ENCODE peak calls at places on chromosomes 12 and 14, in ten cellular contexts. B is HS-27A; Y is GF-D8; X is substantia nigra; J is cerebellar cortex; Q is GM10248; D is hepatic stellate cell; A is activated T-helper 1 cell treated with Interleukin-2 at 50 U/mL for 16 hours; M is stimulated activated CD8-positive, alpha-beta memory T cell treated with anti-CD3 and anti-CD28 coated beads, Interleukin-2, amount 100 ng/mL, for 1 hour; W is A673. P is an unnamed sample.
A peak's percentile ranks its signal among the peaks of the same experiment; 100 is the strongest.

GRCh38 chr12:1093166-1093751 is 102.2 kb downstream of the ERC1 start:
- DNase-seq in B (peak; percentile 68), Y (peak; percentile 5), X (peak; percentile 9), J (peak; percentile 89), Q (peak; percentile 47), D (no peak), A (no peak), M (no peak), W (peak; percentile 79), P (no peak)

GRCh38 chr12:60265741-60266140 is 669.9 kb downstream of the SLC16A7 start:
- DNase-seq in B (no peak), Y (no peak), X (no peak), J (no peak), Q (no peak), D (no peak), A (no peak), M (no peak), W (no peak), P (no peak)

GRCh38 chr12:124497039-124497438 is 70.4 kb downstream of the NCOR2 start:
- DNase-seq in B (no peak), Y (no peak), X (no peak), J (peak; percentile 50), Q (no peak), D (no peak), A (no peak), M (no peak), W (no peak), P (no peak)

GRCh38 chr12:34396861-34397590 is 374.7 kb downstream of the ALG10 start:
- DNase-seq in B (no peak), Y (no peak), X (no peak), J (no peak), Q (peak; percentile 2), D (no peak), A (no peak), M (no peak), W (no peak), P (no peak)

GRCh38 chr14:50092006-50092555 is 24.3 kb downstream of the VCPKMT start:
- DNase-seq in B (no peak), Y (no peak), X (no peak), J (no peak), Q (no peak), D (no peak), A (no peak), M (no peak), W (no peak), P (no peak)

GRCh38 chr14:84527706-84528105 is 1002.2 kb upstream of the FLRT2 start:
- DNase-seq in B (no peak), Y (no peak), X (no peak), J (no peak), Q (no peak), D (no peak), A (no peak), M (no peak), W (peak; percentile 57), P (no peak)

GRCh38 chr12:55707841-55708694 is at the start of gene ITGA7:
- DNase-seq in B (no peak), Y (no peak), X (peak; percentile 82), J (peak; percentile 59), Q (peak; percentile 81), D (peak; percentile 72), A (peak; percentile 42), M (no peak), W (peak; percentile 73), P (peak; percentile 44)

GRCh38 chr12:4908694-4909396 is 860 bp upstream of the KCNA1 start:
- DNase-seq in B (no peak), Y (no peak), X (peak; percentile 42), J (peak; percentile 63), Q (peak; percentile 58), D (no peak), A (no peak), M (no peak), W (peak; percentile 67), P (peak; percentile 65)

GRCh38 chr14:31194095-31194494 is 13.5 kb downstream of the HECTD1 start:
- DNase-seq in B (no peak), Y (no peak), X (no peak), J (no peak), Q (no peak), D (no peak), A (no peak), M (no peak), W (no peak), P (no peak)

GRCh38 chr14:46198676-46199075 is 452.9 kb downstream of the RPL10L start:
- DNase-seq in B (no peak), Y (no peak), X (no peak), J (no peak), Q (no peak), D (no peak), A (no peak), M (no peak), W (no peak), P (no peak)

GRCh38 chr12:6807170-6807569 is 14.5 kb upstream of the GPR162 start:
- DNase-seq in B (no peak), Y (no peak), X (no peak), J (no peak), Q (no peak), D (no peak), A (no peak), M (no peak), W (no peak), P (no peak)

GRCh38 chr12:121465921-121466799 is 66.2 kb downstream of the RNF34 start:
- DNase-seq in B (no peak), Y (peak; percentile 48), X (peak; percentile 17), J (no peak), Q (peak; percentile 36), D (peak; percentile 44), A (peak; percentile 43), M (no peak), W (peak; percentile 35), P (no peak)

GRCh38 chr14:53932966-53933365 is 23.7 kb downstream of the BMP4 start:
- DNase-seq in B (no peak), Y (no peak), X (no peak), J (no peak), Q (no peak), D (no peak), A (no peak), M (no peak), W (no peak), P (no peak)

GRCh38 chr14:103819503-103820307 is 27.7 kb downstream of the PPP1R13B start:
- DNase-seq in B (no peak), Y (no peak), X (no peak), J (peak; percentile 47), Q (peak; percentile 33), D (peak; percentile 57), A (no peak), M (no peak), W (peak; percentile 22), P (no peak)

GRCh38 chr14:30445852-30446251 is 113.1 kb upstream of the G2E3 start:
- DNase-seq in B (no peak), Y (no peak), X (no peak), J (no peak), Q (no peak), D (no peak), A (no peak), M (no peak), W (no peak), P (no peak)

GRCh38 chr14:104109731-104110361 is 24.3 kb downstream of the ASPG start:
- DNase-seq in B (no peak), Y (no peak), X (no peak), J (no peak), Q (no peak), D (no peak), A (no peak), M (no peak), W (no peak), P (no peak)

GRCh38 chr14:80523518-80524117 is 312.3 kb upstream of the DIO2 start:
- DNase-seq in B (no peak), Y (no peak), X (no peak), J (no peak), Q (no peak), D (no peak), A (no peak), M (no peak), W (no peak), P (no peak)

GRCh38 chr14:101962503-101962874 is 1.9 kb upstream of the DYNC1H1 start:
- DNase-seq in B (peak; percentile 77), Y (no peak), X (peak; percentile 51), J (no peak), Q (no peak), D (peak; percentile 87), A (no peak), M (no peak), W (peak; percentile 97), P (no peak)

GRCh38 chr12:98578821-98579220 is 14.7 kb upstream of the SLC25A3 start:
- DNase-seq in B (no peak), Y (no peak), X (no peak), J (no peak), Q (no peak), D (no peak), A (no peak), M (no peak), W (no peak), P (no peak)

GRCh38 chr12:59895161-59895785 is 299.4 kb downstream of the SLC16A7 start:
- DNase-seq in B (no peak), Y (no peak), X (no peak), J (peak; percentile 1), Q (no peak), D (no peak), A (no peak), M (no peak), W (no peak), P (no peak)

GRCh38 chr12:14167005-14167628 is 185.7 kb upstream of the GRIN2B start:
- DNase-seq in B (peak; percentile 9), Y (no peak), X (peak; percentile 12), J (peak; percentile 72), Q (peak; percentile 65), D (peak; percentile 66), A (no peak), M (no peak), W (peak; percentile 71), P (peak; percentile 27)

GRCh38 chr14:76918176-76918750 is 92.1 kb downstream of the LRRC74A start:
- DNase-seq in B (peak; percentile 72), Y (no peak), X (peak; percentile 71), J (peak; percentile 65), Q (no peak), D (peak; percentile 70), A (no peak), M (no peak), W (peak; percentile 87), P (peak; percentile 46)

GRCh38 chr14:95265106-95266094 is 54.3 kb downstream of the CLMN start:
- DNase-seq in B (peak; percentile 84), Y (no peak), X (no peak), J (no peak), Q (peak; percentile 77), D (peak; percentile 32), A (no peak), M (no peak), W (peak; percentile 95), P (no peak)

GRCh38 chr14:89701079-89702043 is 253.2 kb downstream of the EFCAB11 start:
- DNase-seq in B (no peak), Y (no peak), X (peak; percentile 84), J (peak; percentile 53), Q (peak; percentile 94), D (peak; percentile 83), A (peak; percentile 76), M (peak; percentile 65), W (peak; percentile 63), P (peak; percentile 7)

GRCh38 chr12:18965210-18965609 is 164.3 kb upstream of the PLEKHA5 start:
- DNase-seq in B (no peak), Y (no peak), X (no peak), J (no peak), Q (no peak), D (no peak), A (no peak), M (no peak), W (no peak), P (no peak)

GRCh38 chr12:24778486-24779304 is 170.2 kb downstream of the BCAT1 start:
- DNase-seq in B (no peak), Y (no peak), X (no peak), J (no peak), Q (peak; percentile 20), D (no peak), A (no peak), M (no peak), W (peak; percentile 81), P (no peak)

GRCh38 chr12:124352839-124353238 is 57.9 kb downstream of the RFLNA start:
- DNase-seq in B (no peak), Y (peak; percentile 63), X (no peak), J (no peak), Q (no peak), D (no peak), A (no peak), M (no peak), W (no peak), P (no peak)

GRCh38 chr12:3009780-3010179 is 50.6 kb downstream of the TEAD4 start:
- DNase-seq in B (no peak), Y (no peak), X (no peak), J (no peak), Q (no peak), D (no peak), A (no peak), M (no peak), W (no peak), P (no peak)

P was measured in caudate nucleus.